ENCODE peak calls at places on chromosomes 11 and 22, in five cellular contexts. H is pancreas; A is psoas muscle; F is CD8-positive, alpha-beta T cell; L is heart left ventricle. R is an unnamed sample. For H3K4me1, the result is how much of the 10 kb centered on the place peaks cover.

GRCh38 chr11:106990322-106990721 is 28.0 kb downstream of the GUCY1A2 start:
- DNase-seq in H (no peak), A (peak), F (no peak), L (peak), R (peak)

GRCh38 chr11:117204283-117205080 is 5.3 kb downstream of the TAGLN start:
- DNase-seq in H (no peak), A (no peak), F (no peak), L (no peak), R (no peak)

GRCh38 chr11:11988862-11989261 is 19.6 kb downstream of the DKK3 start:
- DNase-seq in H (no peak), A (no peak), F (no peak), L (no peak), R (no peak)

GRCh38 chr11:96376796-96377195 is 12.9 kb downstream of the CCDC82 start:
- DNase-seq in H (no peak), A (no peak), F (no peak), L (no peak), R (no peak)

GRCh38 chr11:76086713-76087635 is 119.3 kb downstream of the WNT11 start:
- DNase-seq in H (no peak), A (no peak), F (no peak), L (no peak), R (no peak)

GRCh38 chr22:47564651-47565050 is 802.2 kb downstream of the TBC1D22A start:
- DNase-seq in H (no peak), A (no peak), F (no peak), L (peak), R (no peak)

GRCh38 chr11:111018571-111018970 is 227.0 kb upstream of the POU2AF2 start:
- DNase-seq in H (no peak), A (no peak), F (no peak), L (no peak), R (no peak)

GRCh38 chr22:26835929-26836528 is 178.6 kb downstream of the MIAT start:
- DNase-seq in H (peak), A (no peak), F (peak), L (no peak), R (no peak)

GRCh38 chr11:125918140-125918840 is 14.0 kb downstream of the DDX25 start:
- DNase-seq in H (no peak), A (no peak), F (no peak), L (no peak), R (no peak)

GRCh38 chr11:116096596-116096995 is 592.4 kb upstream of the CADM1 start:
- DNase-seq in H (no peak), A (no peak), F (no peak), L (no peak), R (no peak)

GRCh38 chr22:26748845-26749244 is 91.5 kb downstream of the MIAT start:
- DNase-seq in H (no peak), A (no peak), F (no peak), L (no peak), R (no peak)

GRCh38 chr22:46652081-46652929 is 32.1 kb downstream of the GRAMD4 start:
- DNase-seq in H (no peak), A (peak), F (no peak), L (peak), R (peak)

GRCh38 chr11:71064702-71065515 is 187.5 kb downstream of the SHANK2 start:
- DNase-seq in H (no peak), A (no peak), F (no peak), L (no peak), R (no peak)

GRCh38 chr11:74672956-74673895 is 58.0 kb downstream of the CHRDL2 start:
- DNase-seq in H (peak), A (peak), F (no peak), L (peak), R (peak)

GRCh38 chr22:26734339-26735018 is 77.1 kb downstream of the MIAT start:
- DNase-seq in H (no peak), A (no peak), F (no peak), L (no peak), R (no peak)

GRCh38 chr11:2138436-2139117 is 612 bp downstream of the IGF2 start:
- DNase-seq in H (no peak), A (peak), F (no peak), L (no peak), R (no peak)

GRCh38 chr11:71495286-71496090 is 31.6 kb upstream of the KRTAP5-7 start:
- DNase-seq in H (no peak), A (no peak), F (no peak), L (peak), R (no peak)

GRCh38 chr11:73201249-73201648 is 16.8 kb upstream of the P2RY2 start:
- DNase-seq in H (no peak), A (peak), F (no peak), L (no peak), R (no peak)

GRCh38 chr11:96763244-96763643 is 373.4 kb downstream of the JRKL start:
- DNase-seq in H (no peak), A (no peak), F (no peak), L (no peak), R (no peak)

GRCh38 chr11:128417607-128418324 is 169.6 kb downstream of the ETS1 start:
- DNase-seq in H (no peak), A (no peak), F (no peak), L (no peak), R (peak)

GRCh38 chr11:84691830-84692229 is 935.3 kb downstream of the DLG2 start:
- DNase-seq in H (no peak), A (no peak), F (no peak), L (no peak), R (no peak)

GRCh38 chr11:34214961-34215805 is 109.8 kb downstream of the NAT10 start:
- DNase-seq in H (no peak), A (no peak), F (peak), L (no peak), R (no peak)

GRCh38 chr22:37627091-37627490 is 12.4 kb upstream of the SH3BP1 start:
- DNase-seq in H (no peak), A (no peak), F (no peak), L (no peak), R (no peak)

GRCh38 chr11:102421262-102421661 is 31.3 kb downstream of the TMEM123 start:
- DNase-seq in H (no peak), A (no peak), F (no peak), L (no peak), R (no peak)

GRCh38 chr11:75812542-75813040 is 2.4 kb upstream of the UVRAG start:
- DNase-seq in H (no peak), A (no peak), F (no peak), L (no peak), R (no peak)

GRCh38 chr22:48695251-48695650 is 1132.4 kb downstream of the BRD1 start:
- DNase-seq in H (no peak), A (no peak), F (no peak), L (no peak), R (no peak)

GRCh38 chr22:49937758-49938564 is 19.5 kb downstream of the CRELD2 start:
- DNase-seq in H (peak), A (no peak), F (no peak), L (no peak), R (peak)

GRCh38 chr22:50302564-50302963 is 4.9 kb downstream of the PLXNB2 start:
- DNase-seq in H (no peak), A (no peak), F (no peak), L (peak), R (peak)

GRCh38 chr22:38774496-38775166 is 18.8 kb upstream of the SUN2 start:
- DNase-seq in H (no peak), A (no peak), F (no peak), L (no peak), R (no peak)

GRCh38 chr11:122676638-122677037 is 21.1 kb downstream of the UBASH3B start:
- DNase-seq in H (no peak), A (no peak), F (no peak), L (no peak), R (no peak)

GRCh38 chr11:132337819-132338416 is 967.5 kb downstream of the NTM start:
- DNase-seq in H (no peak), A (no peak), F (no peak), L (no peak), R (no peak)

GRCh38 chr11:121595717-121596156 is 143.0 kb upstream of the SORL1-AS1 start:
- DNase-seq in H (no peak), A (no peak), F (no peak), L (no peak), R (no peak)

GRCh38 chr11:111733009-111733408 is 33.2 kb downstream of the PPP2R1B start:
- DNase-seq in H (peak), A (peak), F (no peak), L (peak), R (peak)

GRCh38 chr22:19270873-19271272 is 20.6 kb downstream of the CLTCL1 start:
- DNase-seq in H (no peak), A (no peak), F (no peak), L (no peak), R (no peak)
- TF ChIP-seq CTCF in H (no peak), A (no peak), F (no peak), L (no peak), R (no peak)

GRCh38 chr22:43150731-43151206 is 590 bp upstream of the TSPO start:
- DNase-seq in H (no peak), A (no peak), F (no peak), L (no peak), R (no peak)

GRCh38 chr22:43151251-43152000 is at the start of gene TSPO:
- DNase-seq in H (peak), A (peak), F (peak), L (peak), R (peak)

GRCh38 chr22:43147821-43148220 is 3.5 kb upstream of the TSPO start:
- DNase-seq in H (no peak), A (no peak), F (no peak), L (no peak), R (no peak)

GRCh38 chr22:43152001-43152354 is 619 bp downstream of the TSPO start:
- DNase-seq in H (no peak), A (no peak), F (peak), L (no peak), R (no peak)

DNA sequence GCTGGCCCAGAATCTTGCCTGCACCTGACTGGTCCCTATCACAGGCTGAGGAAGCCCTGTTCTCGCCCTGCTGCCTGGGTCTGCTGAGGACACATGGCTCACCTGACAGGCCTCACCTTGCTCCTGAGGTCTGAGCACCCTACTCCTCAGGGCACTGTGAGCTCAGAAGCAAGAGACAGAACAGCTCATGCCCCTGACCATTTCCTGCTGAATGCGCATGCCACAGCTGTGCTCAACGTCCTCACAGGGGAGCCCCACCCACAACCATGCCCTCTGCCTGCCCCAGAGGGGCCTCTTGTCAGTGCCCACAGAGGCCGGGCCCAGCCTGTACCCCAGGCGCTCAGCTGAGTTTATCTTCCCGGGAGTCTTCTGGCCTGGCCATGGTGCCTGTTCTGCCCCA is 2.8 kb upstream of the TSPO start:
- DNase-seq in H (no peak), A (no peak), F (no peak), L (no peak), R (no peak)
- H3K4me1 ChIP-seq in H (under half), A (under half), F (under half), L (under half), R (under half)

DNA sequence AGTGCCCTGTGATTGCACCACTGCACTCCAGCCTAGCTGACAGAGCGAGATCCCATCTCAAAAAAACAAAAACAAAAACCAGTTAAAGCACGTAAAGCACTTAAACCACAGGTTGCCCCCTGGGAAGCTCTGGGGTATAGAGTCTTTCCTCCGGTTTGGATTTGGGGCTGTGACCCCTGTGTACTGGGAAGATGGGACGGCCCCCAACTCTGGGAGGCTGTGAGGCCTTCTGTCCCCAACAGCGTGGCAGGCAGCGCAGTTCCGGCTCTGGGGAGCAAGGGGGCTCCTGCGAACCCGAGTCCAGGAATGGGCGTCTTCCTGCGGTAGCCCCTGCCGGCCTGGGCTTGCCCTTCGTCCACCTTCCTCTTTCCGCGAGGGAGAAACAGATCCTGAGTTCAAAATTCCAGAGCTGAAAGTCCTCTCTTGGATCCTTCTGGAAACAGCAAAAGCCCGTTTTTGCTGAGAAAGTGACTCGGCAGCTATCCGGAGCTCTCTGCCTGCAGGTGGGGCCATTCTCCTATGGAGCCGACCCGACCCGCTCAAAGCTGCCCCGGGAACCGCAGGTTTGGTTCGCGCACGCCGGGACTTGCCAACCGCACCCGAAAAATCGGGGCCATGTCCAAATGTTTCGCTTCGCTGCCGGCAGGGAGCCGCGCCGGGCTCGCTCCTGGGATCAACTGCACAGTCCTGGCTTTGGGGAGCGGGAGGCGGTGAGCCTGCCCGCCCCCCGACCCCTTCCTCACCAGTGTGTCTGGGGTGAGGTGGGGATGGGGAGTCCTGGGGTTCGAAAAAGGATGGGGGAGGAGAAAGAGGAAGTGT is 36.3 kb upstream of the POLA2 start:
- DNase-seq in H (peak), A (no peak), F (peak), L (peak), R (peak)
- TF ChIP-seq CTCF in H (no peak), A (peak), F (peak), L (peak), R (peak)

DNA sequence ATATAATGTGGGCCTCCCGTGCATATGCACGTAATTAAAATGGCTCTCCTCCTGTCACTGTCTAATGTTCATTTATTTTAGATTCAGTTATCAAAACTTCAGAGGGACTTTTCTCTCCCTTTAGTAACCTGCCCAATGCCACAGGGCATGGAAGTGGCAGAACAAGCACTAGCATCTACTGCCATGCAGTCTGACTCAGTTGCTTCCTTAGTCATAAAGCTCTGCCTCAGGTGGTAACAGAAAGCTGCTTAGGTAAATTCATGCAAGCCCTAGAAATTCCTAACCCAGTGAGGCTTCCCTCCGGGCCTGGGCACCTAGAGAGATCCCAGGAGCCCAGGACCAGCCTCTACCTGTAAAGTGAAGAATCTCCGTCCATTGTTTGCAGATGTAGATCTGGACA is 8.9 kb downstream of the PRPF19 start:
- DNase-seq in H (no peak), A (no peak), F (no peak), L (no peak), R (no peak)
- H3K4me1 ChIP-seq in H (under half), A (under half), F (under half), L (under half), R (under half)

R was measured in heart right ventricle.